ENCODE peak calls at places on chromosomes 4 and X, in nine cellular contexts. H is astrocyte; Q is IMR-90; D is psoas muscle; B is thoracic aorta; S is fibroblast of lung; I is CD8-positive, alpha-beta T cell; X is aorta; P is Karpas-422. G is an unnamed sample.
A peak's percentile ranks its signal among the peaks of the same experiment; 100 is the strongest.

GRCh38 chr4:183098080-183098722 is 856 bp upstream of the WWC2 start:
- DNase-seq in S (peak; percentile 56), Q (peak; percentile 50), X (peak; percentile 90), D (peak; percentile 67), P (no peak), I (peak; percentile 8), H (no peak), B (no peak), G (no peak)

GRCh38 chr4:79213702-79214101 is 112.2 kb downstream of the NAA11 start:
- DNase-seq in S (no peak), D (no peak), X (no peak), I (no peak), B (no peak), Q (no peak), P (no peak), H (no peak), G (no peak)

GRCh38 chrX:48814722-48815121 is 11.6 kb upstream of the ERAS start:
- DNase-seq in X (peak; percentile 51), D (no peak), S (no peak), Q (no peak), P (no peak), I (no peak), H (no peak), B (no peak), G (no peak)

GRCh38 chr4:163988921-163989320 is 494.4 kb downstream of the TMA16 start:
- DNase-seq in Q (no peak), B (no peak), S (no peak), D (no peak), H (no peak), P (no peak), I (no peak), X (no peak), G (no peak)

GRCh38 chr4:125986307-125986706 is 671.6 kb downstream of the FAT4 start:
- DNase-seq in B (no peak), H (no peak), I (no peak), X (no peak), S (no peak), D (no peak), Q (no peak), P (no peak), G (no peak)

GRCh38 chrX:17692709-17693346 is 44.5 kb upstream of the SCML1 start:
- DNase-seq in B (no peak), H (peak; percentile 68), I (no peak), Q (peak; percentile 84), X (no peak), P (no peak), D (no peak), S (peak; percentile 71), G (no peak)

GRCh38 chrX:41250867-41251266 is 83.1 kb upstream of the DDX3X start:
- DNase-seq in B (no peak), Q (no peak), P (no peak), S (no peak), H (no peak), X (no peak), I (no peak), D (no peak), G (no peak)

GRCh38 chrX:20571611-20572010 is 304.9 kb upstream of the RPS6KA3 start:
- DNase-seq in Q (peak; percentile 2), S (peak; percentile 20), H (no peak), I (no peak), X (no peak), B (no peak), D (no peak), P (peak; percentile 42), G (no peak)

GRCh38 chrX:107571296-107571998 is 56.9 kb upstream of the PRPS1 start:
- DNase-seq in P (no peak), I (no peak), B (no peak), X (no peak), S (peak; percentile 84), Q (peak; percentile 91), H (peak; percentile 96), D (peak; percentile 28), G (no peak)

GRCh38 chr4:1246111-1246881 is 2.6 kb downstream of the CTBP1 start:
- DNase-seq in S (no peak), H (no peak), D (peak; percentile 20), I (no peak), X (peak; percentile 75), P (peak; percentile 72), B (no peak), Q (no peak), G (no peak)

GRCh38 chr4:23238848-23239247 is 546.1 kb downstream of the GBA3 start:
- DNase-seq in X (no peak), P (no peak), S (no peak), Q (no peak), B (no peak), H (no peak), D (no peak), I (no peak), G (no peak)

GRCh38 chr4:140743194-140743931 is 12.8 kb downstream of the TBC1D9 start:
- DNase-seq in S (no peak), H (peak; percentile 45), Q (peak; percentile 57), B (no peak), P (peak; percentile 80), D (no peak), X (no peak), I (no peak), G (no peak)

GRCh38 chrX:134520860-134521390 is 61.0 kb downstream of the HPRT1 start:
- DNase-seq in X (no peak), S (peak; percentile 80), H (peak; percentile 41), B (no peak), I (no peak), P (peak; percentile 77), D (no peak), Q (peak; percentile 76), G (no peak)

GRCh38 chr4:65668201-65669007 is 1.9 kb downstream of the EPHA5 start:
- DNase-seq in S (no peak), P (no peak), D (no peak), Q (no peak), H (peak; percentile 63), I (no peak), X (peak; percentile 68), B (no peak), G (no peak)

GRCh38 chr4:121155893-121156292 is 8.2 kb downstream of the TNIP3 start:
- DNase-seq in Q (peak; percentile 94), D (no peak), H (peak; percentile 90), S (peak; percentile 85), X (no peak), I (no peak), B (no peak), P (no peak), G (no peak)

GRCh38 chr4:56757821-56758400 is 63.6 kb downstream of the SPINK2 start:
- DNase-seq in H (peak; percentile 92), Q (peak; percentile 94), X (peak; percentile 79), D (peak; percentile 12), B (peak; percentile 39), S (peak; percentile 87), P (no peak), I (peak; percentile 65), G (peak; percentile 5)

GRCh38 chr4:187999406-187999932 is 3.9 kb downstream of the ZFP42 start:
- DNase-seq in X (no peak), B (no peak), H (no peak), P (no peak), I (no peak), Q (peak; percentile 18), D (no peak), S (no peak), G (no peak)
- H3K36me3 ChIP-seq in X (no peaks in the 10 kb centered on the region), B (no peaks in the 10 kb centered on the region), H (peaks cover 2% of the 10 kb centered on the region), P (no peaks in the 10 kb centered on the region), I (no peaks in the 10 kb centered on the region), Q (no peaks in the 10 kb centered on the region), D (no peaks in the 10 kb centered on the region), S (no peaks in the 10 kb centered on the region), G (no peaks in the 10 kb centered on the region)

GRCh38 chrX:101394372-101394771 is 3.6 kb downstream of the RPL36A start:
- DNase-seq in Q (no peak), B (no peak), S (no peak), I (no peak), P (peak; percentile 47), X (no peak), D (no peak), H (no peak), G (no peak)

GRCh38 chrX:101390664-101391525 is at the start of gene RPL36A:
- DNase-seq in P (peak; percentile 96), X (peak; percentile 94), Q (peak; percentile 89), I (peak; percentile 76), H (peak; percentile 81), B (peak; percentile 33), S (peak; percentile 92), D (peak; percentile 85), G (peak; percentile 27)

GRCh38 chrX:101395789-101396188 is 5.0 kb downstream of the RPL36A start:
- DNase-seq in X (no peak), S (peak; percentile 40), P (peak; percentile 62), B (no peak), H (no peak), D (no peak), I (no peak), Q (no peak), G (no peak)

GRCh38 chrX:101391831-101392230 is 1.0 kb downstream of the RPL36A start:
- DNase-seq in H (no peak), Q (no peak), B (no peak), X (no peak), D (no peak), S (no peak), I (no peak), P (no peak), G (no peak)

DNA sequence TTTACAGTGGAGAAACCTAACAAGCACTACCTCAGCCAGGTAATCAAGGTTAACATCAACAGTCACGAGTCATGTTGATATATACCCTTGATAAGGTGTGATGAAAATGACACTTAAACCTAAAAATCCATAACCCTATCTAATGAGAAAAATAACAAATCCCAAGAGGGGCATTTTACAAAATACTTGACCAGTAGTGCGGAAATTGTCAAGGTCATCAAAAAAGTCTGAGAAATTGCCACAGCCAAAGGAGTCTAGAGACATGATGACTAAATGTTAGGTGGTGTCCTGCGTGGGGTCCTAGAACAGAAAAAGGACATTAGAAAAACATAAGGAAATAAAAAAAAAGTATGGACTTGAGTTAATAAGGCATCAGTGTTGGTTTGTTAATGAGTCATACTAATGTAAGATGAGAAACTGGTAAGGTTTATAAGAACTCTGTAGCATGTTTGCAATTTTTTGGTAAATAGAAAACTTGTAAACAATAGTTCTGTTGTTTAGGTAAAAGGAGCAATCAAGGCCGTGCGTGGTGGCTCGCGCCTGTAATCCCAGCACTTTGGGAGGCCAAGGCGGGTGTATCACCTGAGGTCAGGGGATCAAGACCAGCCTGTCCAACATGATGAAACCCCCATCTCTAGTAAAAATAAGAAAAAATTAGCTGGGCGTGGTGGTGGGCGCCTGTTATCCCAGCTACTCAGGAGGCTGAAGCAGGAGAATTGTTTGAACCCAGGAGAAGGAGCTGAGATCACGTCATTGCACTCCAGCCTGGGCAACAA is 2.9 kb downstream of the RPL36A start:
- DNase-seq in S (no peak), P (peak; percentile 45), Q (no peak), B (no peak), D (no peak), X (no peak), H (no peak), I (no peak), G (no peak)
- H3K36me3 ChIP-seq in S (no peaks in the 10 kb centered on the region), P (peaks cover 13% of the 10 kb centered on the region), Q (peaks cover 11% of the 10 kb centered on the region), B (no peaks in the 10 kb centered on the region), D (no peaks in the 10 kb centered on the region), X (no peaks in the 10 kb centered on the region), H (peaks cover 15% of the 10 kb centered on the region), I (peaks cover 3% of the 10 kb centered on the region), G (no peaks in the 10 kb centered on the region)

GRCh38 chr4:159046683-159047082 is 56.2 kb upstream of the RAPGEF2 start:
- DNase-seq in B (no peak), D (no peak), S (no peak), H (no peak), X (no peak), Q (no peak), P (no peak), I (no peak), G (no peak)
- H3K36me3 ChIP-seq in B (no peaks in the 10 kb centered on the region), D (no peaks in the 10 kb centered on the region), S (no peaks in the 10 kb centered on the region), H (no peaks in the 10 kb centered on the region), X (no peaks in the 10 kb centered on the region), Q (no peaks in the 10 kb centered on the region), P (no peaks in the 10 kb centered on the region), I (no peaks in the 10 kb centered on the region), G (no peaks in the 10 kb centered on the region)

GRCh38 chr4:113384600-113384999 is 335.1 kb downstream of the ANK2 start:
- DNase-seq in Q (peak; percentile 81), H (peak; percentile 88), B (no peak), X (no peak), S (peak; percentile 71), I (no peak), D (no peak), P (no peak), G (no peak)
- H3K36me3 ChIP-seq in Q (no peaks in the 10 kb centered on the region), H (no peaks in the 10 kb centered on the region), B (no peaks in the 10 kb centered on the region), X (no peaks in the 10 kb centered on the region), S (no peaks in the 10 kb centered on the region), I (no peaks in the 10 kb centered on the region), D (no peaks in the 10 kb centered on the region), P (no peaks in the 10 kb centered on the region), G (no peaks in the 10 kb centered on the region)